ENCODE peak calls at places on chromosomes 16 and 17, in seven cellular contexts. W is stimulated activated CD4-positive, alpha-beta T cell treated with anti-CD3 and anti-CD28 coated beads, Interleukin-1b, Interleukin-23, amount 100 ng/mL, for 24 hours; G is activated T-helper 1 cell treated with anti-CD3 and anti-CD28 coated beads, Interleukin-2, amount 50 U/mL, for 16 hours; X is heart left ventricle; H is RCC 7860; Y is pancreas; F is A549. M is an unnamed sample.

GRCh38 chr17:37220609-37220953 is 155.2 kb upstream of the C17orf78 start:
- DNase-seq in W (no peak), G (no peak), X (no peak), H (no peak), Y (no peak), F (no peak), M (no peak)

GRCh38 chr17:83103200-83103937 is 24.0 kb downstream of the METRNL start:
- DNase-seq in W (no peak), G (no peak), X (no peak), H (no peak), Y (peak), F (peak), M (peak)

GRCh38 chr16:31149332-31149731 is 534 bp downstream of the PRSS36 start:
- DNase-seq in W (no peak), G (no peak), X (no peak), H (no peak), Y (no peak), F (no peak), M (no peak)

GRCh38 chr16:69772560-69773254 is 10.6 kb downstream of the WWP2 start:
- DNase-seq in W (no peak), G (no peak), X (no peak), H (no peak), Y (no peak), F (no peak), M (no peak)

GRCh38 chr16:19284207-19284606 is 1.3 kb upstream of the CLEC19A start:
- DNase-seq in W (no peak), G (no peak), X (peak), H (peak), Y (peak), F (peak), M (no peak)

GRCh38 chr16:85926370-85926769 is 27.4 kb downstream of the IRF8 start:
- DNase-seq in W (no peak), G (no peak), X (no peak), H (no peak), Y (no peak), F (no peak), M (no peak)

GRCh38 chr17:31096106-31096436 is 1.3 kb downstream of the NF1 start:
- DNase-seq in W (no peak), G (no peak), X (no peak), H (no peak), Y (no peak), F (no peak), M (no peak)

GRCh38 chr17:8337802-8338744 is 1.6 kb upstream of the ODF4 start:
- DNase-seq in W (no peak), G (no peak), X (no peak), H (no peak), Y (no peak), F (no peak), M (no peak)

GRCh38 chr16:15521758-15522509 is 87.5 kb downstream of the BMERB1 start:
- DNase-seq in W (no peak), G (no peak), X (no peak), H (no peak), Y (no peak), F (no peak), M (peak)

GRCh38 chr17:35257080-35257701 is 14.3 kb downstream of the SLFN5 start:
- DNase-seq in W (no peak), G (no peak), X (no peak), H (peak), Y (peak), F (peak), M (no peak)

GRCh38 chr17:14201595-14201994 is 35.1 kb downstream of the CDRT15 start:
- DNase-seq in W (no peak), G (peak), X (no peak), H (no peak), Y (no peak), F (no peak), M (no peak)

GRCh38 chr16:4378202-4378666 is 6.6 kb downstream of the VASN start:
- DNase-seq in W (no peak), G (no peak), X (peak), H (no peak), Y (peak), F (no peak), M (peak)

GRCh38 chr16:908526-909155 is 62.1 kb downstream of the LMF1 start:
- DNase-seq in W (no peak), G (no peak), X (peak), H (no peak), Y (peak), F (no peak), M (no peak)

GRCh38 chr17:64005734-64006167 is 7.6 kb downstream of the PRR29 start:
- DNase-seq in W (no peak), G (no peak), X (no peak), H (no peak), Y (no peak), F (peak), M (no peak)

GRCh38 chr17:75370288-75370687 is 35.2 kb downstream of the GRB2 start:
- DNase-seq in W (no peak), G (no peak), X (peak), H (no peak), Y (no peak), F (no peak), M (peak)

GRCh38 chr17:68562736-68563135 is 38.4 kb downstream of the FAM20A start:
- DNase-seq in W (no peak), G (no peak), X (no peak), H (no peak), Y (no peak), F (no peak), M (no peak)

GRCh38 chr16:87607223-87607622 is 4.9 kb downstream of the JPH3 start:
- DNase-seq in W (no peak), G (no peak), X (no peak), H (no peak), Y (no peak), F (no peak), M (no peak)

M was measured in tibial artery.